ENCODE peak calls at places on chromosomes 6 and 20, in five cellular contexts. One of them, this sample, is unnamed.

GRCh38 chr6:90388395-90388794 is 91.8 kb upstream of the BACH2 start:
- DNase-seq in AG04450: no peak
- DNase-seq in mammary epithelial cell: no peak
- DNase-seq in astrocyte of the spinal cord: no peak
- DNase-seq in mucosa of descending colon: no peak
- DNase-seq in this sample: no peak

GRCh38 chr20:39986231-39986904 is 702.7 kb downstream of the MAFB start:
- DNase-seq in AG04450: no peak
- DNase-seq in mammary epithelial cell: peak; percentile 48
- DNase-seq in astrocyte of the spinal cord: peak; percentile 39
- DNase-seq in mucosa of descending colon: peak; percentile 24
- DNase-seq in this sample: no peak

GRCh38 chr6:143194095-143194589 is 133.5 kb downstream of the AIG1 start:
- DNase-seq in AG04450: no peak
- DNase-seq in mammary epithelial cell: no peak
- DNase-seq in astrocyte of the spinal cord: no peak
- DNase-seq in mucosa of descending colon: no peak
- DNase-seq in this sample: no peak

GRCh38 chr6:134692008-134692407 is 257.9 kb downstream of the ALDH8A1 start:
- DNase-seq in AG04450: no peak
- DNase-seq in mammary epithelial cell: no peak
- DNase-seq in astrocyte of the spinal cord: no peak
- DNase-seq in mucosa of descending colon: no peak
- DNase-seq in this sample: no peak

GRCh38 chr20:61757678-61758555 is 307.8 kb downstream of the TAF4 start:
- DNase-seq in AG04450: no peak
- DNase-seq in mammary epithelial cell: peak; percentile 47
- DNase-seq in astrocyte of the spinal cord: peak; percentile 14
- DNase-seq in mucosa of descending colon: no peak
- DNase-seq in this sample: peak; percentile 67

GRCh38 chr6:15987569-15987968 is 141.3 kb upstream of the MYLIP start:
- DNase-seq in AG04450: no peak
- DNase-seq in mammary epithelial cell: no peak
- DNase-seq in astrocyte of the spinal cord: peak; percentile 22
- DNase-seq in mucosa of descending colon: no peak
- DNase-seq in this sample: no peak

GRCh38 chr6:55445648-55446204 is 118.5 kb downstream of the GFRAL start:
- DNase-seq in AG04450: no peak
- DNase-seq in mammary epithelial cell: peak; percentile 7
- DNase-seq in astrocyte of the spinal cord: peak; percentile 60
- DNase-seq in mucosa of descending colon: peak; percentile 17
- DNase-seq in this sample: no peak

GRCh38 chr6:52663120-52663934 is 7.6 kb upstream of the TMEM14A start:
- DNase-seq in AG04450: peak; percentile 48
- DNase-seq in mammary epithelial cell: peak; percentile 52
- DNase-seq in astrocyte of the spinal cord: peak; percentile 84
- DNase-seq in mucosa of descending colon: peak; percentile 41
- DNase-seq in this sample: no peak

GRCh38 chr20:757509-757908 is 10.8 kb downstream of the SLC52A3 start:
- DNase-seq in AG04450: no peak
- DNase-seq in mammary epithelial cell: no peak
- DNase-seq in astrocyte of the spinal cord: no peak
- DNase-seq in mucosa of descending colon: no peak
- DNase-seq in this sample: peak; percentile 19

GRCh38 chr6:158008894-158009891 is 27.5 kb downstream of the SYNJ2 start:
- DNase-seq in AG04450: no peak
- DNase-seq in mammary epithelial cell: peak; percentile 17
- DNase-seq in astrocyte of the spinal cord: peak; percentile 46
- DNase-seq in mucosa of descending colon: no peak
- DNase-seq in this sample: peak; percentile 80

GRCh38 chr6:53752856-53753255 is 41.9 kb upstream of the LRRC1 start:
- DNase-seq in AG04450: peak; percentile 7
- DNase-seq in mammary epithelial cell: peak; percentile 76
- DNase-seq in astrocyte of the spinal cord: peak; percentile 48
- DNase-seq in mucosa of descending colon: no peak
- DNase-seq in this sample: no peak

GRCh38 chr6:158706369-158706982 is 56.6 kb downstream of the SYTL3 start:
- DNase-seq in AG04450: no peak
- DNase-seq in mammary epithelial cell: peak; percentile 33
- DNase-seq in astrocyte of the spinal cord: peak; percentile 63
- DNase-seq in mucosa of descending colon: peak; percentile 58
- DNase-seq in this sample: peak; percentile 58

GRCh38 chr20:33209789-33210188 is 7.4 kb upstream of the BPIFA3 start:
- DNase-seq in AG04450: peak; percentile 20
- DNase-seq in mammary epithelial cell: peak; percentile 47
- DNase-seq in astrocyte of the spinal cord: peak; percentile 34
- DNase-seq in mucosa of descending colon: peak; percentile 83
- DNase-seq in this sample: no peak

GRCh38 chr20:63977392-63978276 is 1.8 kb downstream of the SAMD10 start:
- DNase-seq in AG04450: peak; percentile 41
- DNase-seq in mammary epithelial cell: no peak
- DNase-seq in astrocyte of the spinal cord: peak; percentile 78
- DNase-seq in mucosa of descending colon: no peak
- DNase-seq in this sample: peak; percentile 79

GRCh38 chr6:110756817-110757216 is 58.5 kb downstream of the CDK19 start:
- DNase-seq in AG04450: no peak
- DNase-seq in mammary epithelial cell: no peak
- DNase-seq in astrocyte of the spinal cord: no peak
- DNase-seq in mucosa of descending colon: no peak
- DNase-seq in this sample: no peak

GRCh38 chr6:90107721-90108364 is 188.8 kb downstream of the BACH2 start:
- DNase-seq in AG04450: no peak
- DNase-seq in mammary epithelial cell: peak; percentile 41
- DNase-seq in astrocyte of the spinal cord: no peak
- DNase-seq in mucosa of descending colon: no peak
- DNase-seq in this sample: no peak

GRCh38 chr6:146915671-146916127 is 288.5 kb upstream of the STXBP5 start:
- DNase-seq in AG04450: no peak
- DNase-seq in mammary epithelial cell: peak; percentile 67
- DNase-seq in astrocyte of the spinal cord: peak; percentile 59
- DNase-seq in mucosa of descending colon: no peak
- DNase-seq in this sample: no peak

GRCh38 chr6:4941782-4942672 is 61.8 kb downstream of the RPP40 start:
- DNase-seq in AG04450: peak; percentile 85
- DNase-seq in mammary epithelial cell: peak; percentile 97
- DNase-seq in astrocyte of the spinal cord: peak; percentile 91
- DNase-seq in mucosa of descending colon: no peak
- DNase-seq in this sample: no peak

GRCh38 chr6:144737998-144738397 is 452.9 kb downstream of the UTRN start:
- DNase-seq in AG04450: no peak
- DNase-seq in mammary epithelial cell: no peak
- DNase-seq in astrocyte of the spinal cord: no peak
- DNase-seq in mucosa of descending colon: no peak
- DNase-seq in this sample: no peak

GRCh38 chr6:56366112-56366852 is 118.9 kb upstream of the COL21A1 start:
- DNase-seq in AG04450: no peak
- DNase-seq in mammary epithelial cell: no peak
- DNase-seq in astrocyte of the spinal cord: no peak
- DNase-seq in mucosa of descending colon: no peak
- DNase-seq in this sample: no peak

GRCh38 chr6:134379086-134379485 is 61.2 kb upstream of the SGK1 start:
- DNase-seq in AG04450: no peak
- DNase-seq in mammary epithelial cell: peak; percentile 97
- DNase-seq in astrocyte of the spinal cord: no peak
- DNase-seq in mucosa of descending colon: peak; percentile 87
- DNase-seq in this sample: no peak

GRCh38 chr6:5632348-5632935 is 371.1 kb downstream of the FARS2 start:
- DNase-seq in AG04450: no peak
- DNase-seq in mammary epithelial cell: no peak
- DNase-seq in astrocyte of the spinal cord: no peak
- DNase-seq in mucosa of descending colon: no peak
- DNase-seq in this sample: no peak

GRCh38 chr20:61982240-61982950 is 83.3 kb downstream of the TAF4 start:
- DNase-seq in AG04450: no peak
- DNase-seq in mammary epithelial cell: no peak
- DNase-seq in astrocyte of the spinal cord: no peak
- DNase-seq in mucosa of descending colon: no peak
- DNase-seq in this sample: peak; percentile 12

GRCh38 chr6:134921276-134921979 is 28.5 kb downstream of the ALDH8A1 start:
- DNase-seq in AG04450: no peak
- DNase-seq in mammary epithelial cell: no peak
- DNase-seq in astrocyte of the spinal cord: no peak
- DNase-seq in mucosa of descending colon: no peak
- DNase-seq in this sample: no peak

GRCh38 chr6:40996591-40997247 is 42.3 kb downstream of the UNC5CL start:
- DNase-seq in AG04450: no peak
- DNase-seq in mammary epithelial cell: no peak
- DNase-seq in astrocyte of the spinal cord: no peak
- DNase-seq in mucosa of descending colon: peak; percentile 9
- DNase-seq in this sample: no peak

GRCh38 chr6:15539722-15540270 is 123.0 kb downstream of the DTNBP1 start:
- DNase-seq in AG04450: no peak
- DNase-seq in mammary epithelial cell: no peak
- DNase-seq in astrocyte of the spinal cord: no peak
- DNase-seq in mucosa of descending colon: no peak
- DNase-seq in this sample: no peak

GRCh38 chr6:45419574-45420082 is 41.9 kb upstream of the SUPT3H start:
- DNase-seq in AG04450: no peak
- DNase-seq in mammary epithelial cell: peak; percentile 68
- DNase-seq in astrocyte of the spinal cord: peak; percentile 63
- DNase-seq in mucosa of descending colon: peak; percentile 63
- DNase-seq in this sample: peak; percentile 89

GRCh38 chr6:144909753-144910280 is 624.7 kb downstream of the UTRN start:
- DNase-seq in AG04450: no peak
- DNase-seq in mammary epithelial cell: peak; percentile 19
- DNase-seq in astrocyte of the spinal cord: no peak
- DNase-seq in mucosa of descending colon: no peak
- DNase-seq in this sample: no peak

GRCh38 chr6:74715362-74716068 is 490.3 kb downstream of the COL12A1 start:
- DNase-seq in AG04450: peak; percentile 18
- DNase-seq in mammary epithelial cell: peak; percentile 42
- DNase-seq in astrocyte of the spinal cord: peak; percentile 59
- DNase-seq in mucosa of descending colon: no peak
- DNase-seq in this sample: no peak

GRCh38 chr6:82484001-82484400 is 120.4 kb downstream of the TPBG start:
- DNase-seq in AG04450: no peak
- DNase-seq in mammary epithelial cell: peak; percentile 17
- DNase-seq in astrocyte of the spinal cord: no peak
- DNase-seq in mucosa of descending colon: no peak
- DNase-seq in this sample: no peak

GRCh38 chr6:16711551-16712249 is 49.6 kb downstream of the ATXN1 start:
- DNase-seq in AG04450: no peak
- DNase-seq in mammary epithelial cell: peak; percentile 79
- DNase-seq in astrocyte of the spinal cord: no peak
- DNase-seq in mucosa of descending colon: no peak
- DNase-seq in this sample: no peak

GRCh38 chr6:70371454-70372105 is 41.7 kb upstream of the FAM135A start:
- DNase-seq in AG04450: peak; percentile 54
- DNase-seq in mammary epithelial cell: peak; percentile 67
- DNase-seq in astrocyte of the spinal cord: peak; percentile 74
- DNase-seq in mucosa of descending colon: no peak
- DNase-seq in this sample: no peak

GRCh38 chr20:63558804-63559484 is 5.0 kb downstream of the FNDC11 start:
- DNase-seq in AG04450: no peak
- DNase-seq in mammary epithelial cell: no peak
- DNase-seq in astrocyte of the spinal cord: no peak
- DNase-seq in mucosa of descending colon: no peak
- DNase-seq in this sample: no peak

GRCh38 chr6:168133186-168133585 is 54.2 kb upstream of the FRMD1 start:
- DNase-seq in AG04450: no peak
- DNase-seq in mammary epithelial cell: no peak
- DNase-seq in astrocyte of the spinal cord: peak; percentile 54
- DNase-seq in mucosa of descending colon: no peak
- DNase-seq in this sample: no peak

DNA sequence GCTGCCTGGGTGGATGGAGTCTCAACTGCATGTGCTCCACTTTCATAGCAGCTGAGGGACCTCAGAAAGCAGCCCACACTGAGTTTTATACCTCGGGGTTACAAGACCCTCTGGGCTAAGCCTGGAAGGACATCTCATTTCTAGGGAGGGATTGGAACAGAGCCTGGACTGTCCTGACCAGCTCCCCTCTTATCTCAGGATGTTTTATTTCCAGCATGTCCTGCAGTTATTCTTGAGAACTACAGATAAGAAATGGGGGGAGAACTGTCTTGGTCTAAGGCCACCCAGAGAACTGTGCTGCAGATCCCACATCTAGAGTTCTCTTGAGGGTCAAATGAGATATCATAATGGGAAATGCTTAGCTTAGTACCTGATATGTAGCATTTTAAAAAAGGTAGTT is 97.3 kb upstream of the CHD6 start:
- DNase-seq in AG04450: no peak
- DNase-seq in mammary epithelial cell: no peak
- DNase-seq in astrocyte of the spinal cord: no peak
- DNase-seq in mucosa of descending colon: no peak
- DNase-seq in this sample: no peak
- TF ChIP-seq CTCF in AG04450: no peak
- TF ChIP-seq CTCF in mammary epithelial cell: no peak
- TF ChIP-seq CTCF in astrocyte of the spinal cord: no peak
- TF ChIP-seq CTCF in mucosa of descending colon: no peak
- TF ChIP-seq CTCF in this sample: no peak

DNA sequence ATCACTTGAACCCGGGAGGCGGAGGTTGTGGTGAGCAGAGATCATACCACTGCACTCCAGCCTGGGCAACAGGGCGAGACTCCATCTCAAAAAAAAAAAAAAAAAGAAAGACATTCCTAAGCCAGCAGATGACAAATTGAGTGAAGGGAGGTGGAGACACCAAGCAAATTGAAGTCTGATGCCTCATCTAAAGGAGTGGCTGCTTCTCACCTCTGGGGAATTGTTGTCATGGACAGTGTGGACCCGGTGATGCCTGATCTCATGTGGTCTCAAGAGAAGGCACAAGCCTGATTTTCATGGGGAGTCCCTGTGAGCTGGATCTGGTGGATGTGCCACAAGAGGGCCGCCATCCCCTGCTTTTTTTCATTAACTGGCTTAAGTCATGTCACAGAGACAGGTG is 272.0 kb downstream of the ZNF217 start:
- DNase-seq in AG04450: no peak
- DNase-seq in mammary epithelial cell: no peak
- DNase-seq in astrocyte of the spinal cord: no peak
- DNase-seq in mucosa of descending colon: no peak
- DNase-seq in this sample: no peak
- TF ChIP-seq CTCF in AG04450: no peak
- TF ChIP-seq CTCF in mammary epithelial cell: no peak
- TF ChIP-seq CTCF in astrocyte of the spinal cord: no peak
- TF ChIP-seq CTCF in mucosa of descending colon: no peak
- TF ChIP-seq CTCF in this sample: no peak

DNA sequence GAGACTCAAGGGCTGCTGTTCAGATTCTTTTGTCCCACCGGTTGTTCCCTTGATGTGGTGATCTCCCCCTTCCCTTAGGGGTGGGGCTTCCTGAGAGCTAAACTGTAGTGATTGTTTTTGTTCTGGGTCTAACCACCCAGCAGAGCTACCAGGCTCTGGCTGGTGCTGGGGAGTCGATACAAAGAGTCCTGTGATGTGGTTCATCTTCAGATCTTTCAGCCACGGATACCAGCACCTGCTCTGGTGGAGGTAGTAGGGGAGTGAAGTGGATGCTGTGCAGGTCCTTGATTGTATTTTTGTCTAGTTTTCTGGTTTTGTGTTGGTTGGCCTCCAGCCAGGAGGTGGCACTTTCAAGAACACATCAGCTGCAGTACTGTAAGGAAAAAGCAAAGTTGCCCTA is 801.6 kb downstream of the EPHA7 start:
- DNase-seq in AG04450: no peak
- DNase-seq in mammary epithelial cell: no peak
- DNase-seq in astrocyte of the spinal cord: no peak
- DNase-seq in mucosa of descending colon: no peak
- DNase-seq in this sample: no peak
- TF ChIP-seq CTCF in AG04450: no peak
- TF ChIP-seq CTCF in mammary epithelial cell: no peak
- TF ChIP-seq CTCF in astrocyte of the spinal cord: no peak
- TF ChIP-seq CTCF in mucosa of descending colon: no peak
- TF ChIP-seq CTCF in this sample: no peak

GRCh38 chr6:32825966-32826365 is 9.2 kb upstream of the HLA-DOB start:
- DNase-seq in AG04450: no peak
- DNase-seq in mammary epithelial cell: peak; percentile 84
- DNase-seq in astrocyte of the spinal cord: peak; percentile 29
- DNase-seq in mucosa of descending colon: no peak
- DNase-seq in this sample: no peak
- TF ChIP-seq CTCF in AG04450: peak; percentile 52
- TF ChIP-seq CTCF in mammary epithelial cell: peak; percentile 41
- TF ChIP-seq CTCF in astrocyte of the spinal cord: peak; percentile 39
- TF ChIP-seq CTCF in mucosa of descending colon: no peak
- TF ChIP-seq CTCF in this sample: no peak